ENCODE peak calls at places on chromosomes 4 and X, in eight cellular contexts. Y is iPS DF 6.9, T is caudate nucleus, J is HCT116, N is dorsolateral prefrontal cortex, M is cardiac muscle cell, K is OCI-LY7, E is tibial artery. U is an unnamed sample.

GRCh38 chrX:23311731-23312130 is 22.9 kb upstream of the PTCHD1 start:
- DNase-seq in Y (no peak), T (no peak), J (no peak), N (no peak), M (no peak), K (no peak), E (no peak), U (no peak)

GRCh38 chr4:124708517-124709300 is 3.8 kb downstream of the ANKRD50 start:
- DNase-seq in Y (no peak), T (no peak), J (no peak), N (no peak), M (peak), K (no peak), E (no peak), U (no peak)

GRCh38 chr4:69489856-69490255 is 5.8 kb downstream of the UGT2B4 start:
- DNase-seq in Y (no peak), T (no peak), J (no peak), N (no peak), M (no peak), K (no peak), E (no peak), U (no peak)

GRCh38 chrX:66638591-66639500 is at the start of gene EDA2R:
- DNase-seq in Y (peak), T (no peak), J (no peak), N (peak), M (peak), K (peak), E (peak), U (peak)

GRCh38 chr4:185508162-185508561 is 27.1 kb downstream of the PDLIM3 start:
- DNase-seq in Y (no peak), T (no peak), J (peak), N (no peak), M (no peak), K (no peak), E (no peak), U (no peak)

GRCh38 chrX:119475389-119476101 is 7.3 kb downstream of the SLC25A5 start:
- DNase-seq in Y (no peak), T (no peak), J (no peak), N (no peak), M (no peak), K (no peak), E (no peak), U (no peak)

GRCh38 chr4:22515888-22516541 is at the start of gene ADGRA3:
- DNase-seq in Y (no peak), T (peak), J (no peak), N (no peak), M (peak), K (no peak), E (peak), U (peak)

GRCh38 chrX:43618376-43619205 is 37.5 kb upstream of the MAOA start:
- DNase-seq in Y (peak), T (no peak), J (no peak), N (no peak), M (no peak), K (no peak), E (no peak), U (peak)

GRCh38 chr4:111210576-111210975 is 587.7 kb upstream of the PITX2 start:
- DNase-seq in Y (no peak), T (no peak), J (no peak), N (no peak), M (no peak), K (no peak), E (no peak), U (no peak)

GRCh38 chr4:168717852-168718251 is 221.0 kb downstream of the PALLD start:
- DNase-seq in Y (no peak), T (no peak), J (no peak), N (no peak), M (peak), K (no peak), E (no peak), U (no peak)
- H3K27ac ChIP-seq in Y (no peak), T (no peak), J (no peak), N (no peak), M (peak), K (no peak), E (peak), U (no peak)

GRCh38 chr4:25703731-25704388 is 48.2 kb downstream of the SLC34A2 start:
- DNase-seq in Y (no peak), T (no peak), J (no peak), N (no peak), M (peak), K (no peak), E (no peak), U (no peak)
- H3K27ac ChIP-seq in Y (no peak), T (no peak), J (no peak), N (no peak), M (peak), K (no peak), E (no peak), U (no peak)

DNA sequence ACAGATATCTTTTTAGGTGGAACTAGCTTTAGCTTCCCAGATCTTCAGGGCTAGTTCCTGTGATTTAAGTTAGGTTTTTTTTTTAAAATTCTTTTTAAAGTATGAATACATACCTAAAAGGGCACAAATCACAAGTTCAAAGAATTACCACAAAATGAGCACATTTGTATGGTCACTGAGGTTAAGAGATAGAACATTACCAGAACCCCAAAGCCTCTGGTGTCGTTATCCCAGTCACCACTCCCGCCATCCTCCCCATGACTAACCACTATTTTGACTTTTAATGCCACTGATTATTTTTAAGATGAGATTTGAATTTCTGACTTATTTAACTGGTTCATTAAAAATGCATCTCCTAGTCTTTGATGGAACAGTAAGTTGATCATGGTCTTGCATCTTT is 5.4 kb downstream of the PGK1 start:
- DNase-seq in Y (no peak), T (no peak), J (no peak), N (no peak), M (no peak), K (no peak), E (no peak), U (no peak)
- H3K27ac ChIP-seq in Y (no peak), T (no peak), J (no peak), N (no peak), M (no peak), K (no peak), E (no peak), U (no peak)

DNA sequence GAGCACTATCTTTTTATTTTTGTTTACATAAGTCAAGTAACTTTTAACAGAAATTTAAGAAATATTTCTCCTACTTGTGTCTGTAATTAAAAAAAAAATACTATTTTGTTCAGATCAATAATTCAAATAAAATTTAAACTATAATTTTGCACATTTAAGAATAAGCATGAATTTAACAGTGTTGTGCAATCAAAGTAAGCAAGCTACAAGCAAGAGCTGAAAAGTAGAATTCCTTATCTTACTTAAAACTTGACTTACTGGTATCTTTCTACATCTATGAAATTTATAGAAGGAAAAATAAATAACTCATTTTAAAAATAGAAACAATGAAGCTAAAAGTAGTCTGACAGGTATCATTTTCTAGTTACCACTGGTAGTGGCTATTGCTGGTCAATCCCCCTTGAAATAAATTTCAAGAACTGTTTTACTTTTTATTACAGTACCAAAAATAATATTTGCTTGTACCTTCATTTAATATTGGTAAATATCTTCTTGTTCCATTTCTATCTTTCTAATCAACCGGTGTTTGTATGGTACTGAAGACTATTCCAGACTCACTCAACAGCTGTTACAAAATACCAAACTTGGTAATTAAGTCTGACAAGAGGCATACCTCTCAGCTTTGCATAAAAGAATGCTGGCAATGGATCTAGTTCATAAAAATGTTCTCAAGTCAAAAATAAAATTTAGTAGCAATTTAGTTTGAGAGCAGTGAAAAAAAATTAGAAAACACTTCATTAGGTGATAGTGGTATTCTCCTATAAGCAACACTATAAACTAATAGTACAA is 62.2 kb downstream of the NOCT start:
- DNase-seq in Y (no peak), T (no peak), J (no peak), N (no peak), M (peak), K (no peak), E (no peak), U (no peak)
- H3K27ac ChIP-seq in Y (no peak), T (no peak), J (no peak), N (no peak), M (peak), K (no peak), E (no peak), U (no peak)

DNA sequence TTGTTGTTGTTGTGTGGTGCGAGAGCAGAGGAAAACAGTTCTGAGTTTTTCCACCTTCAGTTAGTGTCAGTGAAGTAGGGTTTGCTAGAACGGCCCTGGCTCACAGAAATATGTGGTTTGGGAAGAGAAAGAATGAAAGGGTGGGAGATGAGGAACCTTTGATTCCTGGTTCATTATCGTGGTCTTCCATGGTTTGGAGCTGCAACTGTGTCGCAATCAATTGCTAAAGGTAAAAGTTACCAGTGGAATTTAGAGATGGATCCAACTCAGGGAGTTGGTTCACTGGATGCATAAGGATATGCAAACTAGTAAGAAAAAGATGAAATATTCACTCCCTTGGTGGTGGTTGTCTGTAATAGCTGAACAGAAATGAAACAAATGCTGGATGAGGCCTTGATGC is 35.6 kb upstream of the GPR34 start:
- DNase-seq in Y (no peak), T (no peak), J (no peak), N (no peak), M (no peak), K (no peak), E (no peak), U (no peak)
- H3K27ac ChIP-seq in Y (no peak), T (no peak), J (no peak), N (no peak), M (no peak), K (no peak), E (no peak), U (no peak)

DNA sequence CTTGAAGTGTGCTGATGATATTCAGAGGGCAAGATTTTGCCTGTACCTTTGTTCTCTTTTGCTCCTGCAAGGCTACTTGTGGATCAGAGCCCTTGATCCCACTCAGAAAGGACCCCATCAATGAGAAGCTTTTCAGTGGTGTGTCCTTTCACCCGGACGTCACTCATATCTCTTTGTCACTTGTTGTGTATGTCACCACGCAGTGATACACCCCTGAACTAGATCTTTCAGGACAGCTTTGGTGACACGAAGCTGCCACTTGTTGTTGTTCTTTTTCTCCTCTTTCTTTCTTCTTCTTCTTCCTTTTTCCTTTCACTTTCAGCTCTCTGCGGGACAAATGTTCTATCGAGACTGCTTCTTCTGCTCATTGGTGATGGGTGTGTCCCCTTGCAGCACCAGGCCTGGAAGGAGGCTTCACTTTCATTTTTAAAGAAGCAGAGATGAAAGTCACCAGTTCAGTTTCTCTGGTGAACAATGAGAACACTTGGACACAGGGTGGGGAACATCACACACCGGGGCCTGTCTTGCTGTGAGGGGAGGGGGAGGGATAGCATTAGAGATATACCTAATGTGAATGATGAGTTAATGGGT is 83.6 kb downstream of the NBDY start:
- DNase-seq in Y (no peak), T (no peak), J (no peak), N (no peak), M (peak), K (peak), E (no peak), U (no peak)
- H3K27ac ChIP-seq in Y (no peak), T (no peak), J (no peak), N (no peak), M (no peak), K (no peak), E (no peak), U (no peak)

DNA sequence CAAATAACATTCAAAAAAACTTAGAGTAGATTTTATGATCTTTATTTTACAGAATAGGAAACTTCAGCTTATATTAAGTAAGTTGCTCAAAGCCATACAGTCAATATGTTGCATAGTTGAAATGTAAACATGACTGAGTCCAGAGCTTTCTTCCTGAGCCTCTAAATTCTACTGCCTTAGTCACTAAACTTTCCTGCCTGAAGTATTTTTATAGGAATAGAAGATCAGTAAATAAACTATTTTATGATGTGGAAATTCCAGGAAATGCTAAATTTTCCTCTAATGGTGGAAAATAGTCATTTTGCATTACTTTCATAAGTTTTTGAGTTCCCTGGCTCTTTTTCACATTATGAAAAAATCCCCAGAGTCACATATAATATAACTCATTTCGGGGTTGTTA is 182.8 kb downstream of the BANK1 start:
- DNase-seq in Y (no peak), T (no peak), J (no peak), N (no peak), M (no peak), K (no peak), E (no peak), U (no peak)
- H3K27ac ChIP-seq in Y (no peak), T (no peak), J (no peak), N (no peak), M (no peak), K (no peak), E (no peak), U (no peak)

DNA sequence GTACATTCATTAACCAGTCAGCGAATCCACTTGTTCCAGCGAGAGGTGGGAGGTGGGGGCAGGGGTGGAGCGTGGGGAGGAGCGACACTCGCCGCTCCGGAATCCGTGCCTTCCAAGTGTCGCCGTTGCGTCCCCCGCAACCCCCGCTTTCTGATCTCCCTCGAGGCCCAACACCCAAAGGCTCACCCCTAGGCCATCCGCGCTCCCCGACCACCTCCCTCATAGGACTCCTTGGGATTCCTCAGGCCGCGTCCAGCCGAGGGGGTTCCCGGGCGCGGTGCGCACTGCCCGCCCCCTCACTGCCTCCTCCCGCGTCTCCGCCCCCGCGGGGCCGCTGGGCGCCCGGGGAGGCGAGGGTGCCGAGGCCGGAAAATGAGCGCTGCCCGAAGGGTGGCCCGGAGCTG is 108.1 kb upstream of the STOX2 start:
- DNase-seq in Y (no peak), T (peak), J (no peak), N (no peak), M (no peak), K (no peak), E (no peak), U (peak)
- H3K27ac ChIP-seq in Y (no peak), T (peak), J (peak), N (no peak), M (no peak), K (no peak), E (no peak), U (no peak)

U was measured in neuronal stem cell.